ENCODE peak calls at places on chromosomes 2 and 18, in ten cellular contexts. E, I, A, S, W, L, G, Q, N and H are unnamed samples.

GRCh38 chr2:97360202-97360601 is 229.5 kb downstream of the ANKRD36B start:
- DNase-seq in E (no peak), I (no peak), A (no peak), S (no peak), W (no peak), L (peak), G (no peak), Q (no peak), N (no peak), H (no peak)

GRCh38 chr2:100742884-100743283 is 77.1 kb upstream of the NPAS2 start:
- DNase-seq in E (no peak), I (peak), A (no peak), S (peak), W (no peak), L (peak), G (no peak), Q (no peak), N (peak), H (no peak)

GRCh38 chr2:161979490-161979889 is 94.5 kb downstream of the DPP4 start:
- DNase-seq in E (no peak), I (no peak), A (no peak), S (no peak), W (no peak), L (no peak), G (no peak), Q (no peak), N (no peak), H (no peak)

GRCh38 chr2:53519925-53520629 is 247.5 kb upstream of the CHAC2 start:
- DNase-seq in E (no peak), I (peak), A (no peak), S (no peak), W (no peak), L (no peak), G (no peak), Q (no peak), N (no peak), H (no peak)

GRCh38 chr18:35076556-35076955 is 35.3 kb downstream of the MAPRE2 start:
- DNase-seq in E (no peak), I (peak), A (no peak), S (no peak), W (no peak), L (peak), G (no peak), Q (no peak), N (peak), H (no peak)

GRCh38 chr18:61348230-61348629 is 15.0 kb downstream of the CDH20 start:
- DNase-seq in E (no peak), I (no peak), A (no peak), S (no peak), W (no peak), L (no peak), G (no peak), Q (no peak), N (no peak), H (no peak)

GRCh38 chr2:33978471-33978870 is 379.4 kb upstream of the FAM98A start:
- DNase-seq in E (no peak), I (no peak), A (no peak), S (no peak), W (no peak), L (no peak), G (no peak), Q (no peak), N (no peak), H (no peak)

GRCh38 chr2:240462704-240463273 is 27.3 kb downstream of the GPC1 start:
- DNase-seq in E (no peak), I (no peak), A (no peak), S (no peak), W (no peak), L (no peak), G (no peak), Q (no peak), N (no peak), H (peak)

GRCh38 chr2:2265747-2266259 is 65.3 kb downstream of the MYT1L start:
- DNase-seq in E (no peak), I (no peak), A (no peak), S (no peak), W (no peak), L (no peak), G (no peak), Q (no peak), N (no peak), H (no peak)

GRCh38 chr18:50594931-50595330 is 35.0 kb downstream of the MAPK4 start:
- DNase-seq in E (no peak), I (no peak), A (no peak), S (no peak), W (no peak), L (no peak), G (no peak), Q (no peak), N (no peak), H (no peak)

GRCh38 chr2:160432633-160433032 is 61.0 kb downstream of the RBMS1 start:
- DNase-seq in E (no peak), I (peak), A (no peak), S (no peak), W (no peak), L (peak), G (no peak), Q (no peak), N (no peak), H (no peak)

GRCh38 chr2:9950521-9951271 is 797 bp upstream of the GRHL1 start:
- DNase-seq in E (no peak), I (no peak), A (peak), S (no peak), W (peak), L (peak), G (peak), Q (peak), N (no peak), H (peak)

GRCh38 chr18:33749831-33750230 is 171.8 kb downstream of the ASXL3 start:
- DNase-seq in E (no peak), I (no peak), A (peak), S (no peak), W (no peak), L (no peak), G (no peak), Q (no peak), N (no peak), H (no peak)

GRCh38 chr2:197168705-197169104 is 141.9 kb downstream of the ANKRD44 start:
- DNase-seq in E (peak), I (peak), A (peak), S (no peak), W (peak), L (peak), G (no peak), Q (peak), N (no peak), H (peak)

GRCh38 chr2:233443511-233444183 is 89.4 kb downstream of the DGKD start:
- DNase-seq in E (peak), I (peak), A (peak), S (peak), W (peak), L (peak), G (peak), Q (peak), N (peak), H (peak)

GRCh38 chr2:144834954-144835633 is 315.2 kb upstream of the ZEB2 start:
- DNase-seq in E (no peak), I (peak), A (no peak), S (peak), W (no peak), L (peak), G (no peak), Q (peak), N (peak), H (peak)